ENCODE peak calls at places on chromosome 22, in five cellular contexts. P, X, T, L and S are unnamed samples.
A peak's percentile ranks its signal among the peaks of the same experiment; 100 is the strongest.

GRCh38 chr22:39471421-39472141 is 14.8 kb downstream of the MGAT3 start:
- DNase-seq in P (peak; percentile 51), T (peak; percentile 76), X (peak; percentile 80), L (no peak), S (no peak)

GRCh38 chr22:40218723-40219294 is 41.1 kb downstream of the TNRC6B start:
- DNase-seq in T (no peak), P (peak; percentile 31), X (no peak), L (no peak), S (no peak)

GRCh38 chr22:32628626-32629587 is 154.3 kb downstream of the FBXO7 start:
- DNase-seq in X (no peak), L (no peak), T (peak; percentile 80), P (peak; percentile 97), S (no peak)

GRCh38 chr22:36352775-36353507 is 34.8 kb downstream of the MYH9 start:
- DNase-seq in X (no peak), T (no peak), P (peak; percentile 95), L (no peak), S (no peak)

GRCh38 chr22:39243443-39244072 is 1.2 kb downstream of the PDGFB start:
- DNase-seq in L (no peak), X (peak; percentile 51), T (peak; percentile 40), P (no peak), S (no peak)

GRCh38 chr22:22818861-22819855 is 68.5 kb upstream of the IGLL5 start:
- DNase-seq in P (no peak), X (no peak), L (no peak), T (no peak), S (no peak)

GRCh38 chr22:41523464-41524221 is 20.6 kb downstream of the POLR3H start:
- DNase-seq in L (no peak), T (peak; percentile 72), X (peak; percentile 36), P (peak; percentile 89), S (no peak)

GRCh38 chr22:21650823-21651520 is 8.9 kb downstream of the SDF2L1 start:
- DNase-seq in L (no peak), P (no peak), T (no peak), X (peak; percentile 40), S (no peak)

GRCh38 chr22:49933236-49933921 is 14.9 kb downstream of the CRELD2 start:
- DNase-seq in T (no peak), L (no peak), X (no peak), P (no peak), S (no peak)

GRCh38 chr22:37023743-37024338 is 4.3 kb downstream of the MPST start:
- DNase-seq in L (no peak), T (no peak), P (no peak), X (no peak), S (no peak)

GRCh38 chr22:50507421-50507990 is at the start of gene LMF2:
- DNase-seq in L (no peak), T (peak; percentile 79), P (no peak), X (no peak), S (no peak)

GRCh38 chr22:24170189-24170588 is 11.1 kb upstream of the SUSD2 start:
- DNase-seq in P (no peak), T (no peak), L (no peak), X (no peak), S (no peak)

GRCh38 chr22:29427176-29427760 is 11.1 kb upstream of the RFPL1 start:
- DNase-seq in P (no peak), T (no peak), X (no peak), L (no peak), S (no peak)

GRCh38 chr22:32623943-32624342 is 149.3 kb downstream of the FBXO7 start:
- DNase-seq in X (no peak), L (no peak), T (peak; percentile 70), P (peak; percentile 98), S (no peak)

GRCh38 chr22:21977814-21978213 is 4.8 kb downstream of the TOP3B start:
- DNase-seq in T (no peak), L (no peak), P (no peak), X (no peak), S (no peak)

GRCh38 chr22:42299586-42300285 is 29.3 kb upstream of the TCF20 start:
- DNase-seq in T (no peak), X (peak; percentile 90), P (no peak), L (no peak), S (no peak)

GRCh38 chr22:39462443-39463147 is 5.8 kb downstream of the MGAT3 start:
- DNase-seq in X (peak; percentile 84), P (no peak), T (no peak), L (no peak), S (no peak)

GRCh38 chr22:50010676-50011446 is 1.7 kb downstream of the IL17REL start:
- DNase-seq in T (no peak), P (no peak), X (no peak), L (no peak), S (no peak)

GRCh38 chr22:40310081-40310770 is 36.1 kb upstream of the ADSL start:
- DNase-seq in P (peak; percentile 93), T (peak; percentile 76), L (no peak), X (peak; percentile 76), S (no peak)

GRCh38 chr22:41106122-41106968 is 14.0 kb downstream of the EP300 start:
- DNase-seq in T (peak; percentile 80), L (no peak), X (no peak), P (peak; percentile 33), S (no peak)

GRCh38 chr22:35460678-35461077 is 60.7 kb downstream of the MCM5 start:
- DNase-seq in L (no peak), T (no peak), X (no peak), P (no peak), S (no peak)

GRCh38 chr22:17429516-17429915 is 60.3 kb downstream of the CECR2 start:
- DNase-seq in L (no peak), T (no peak), X (no peak), P (no peak), S (no peak)

GRCh38 chr22:50713571-50714056 is 24.4 kb upstream of the ACR start:
- DNase-seq in T (no peak), P (no peak), X (no peak), L (no peak), S (no peak)

GRCh38 chr22:26777402-26777801 is 120.0 kb downstream of the MIAT start:
- DNase-seq in P (peak; percentile 5), T (peak; percentile 64), X (peak; percentile 88), L (peak; percentile 59), S (no peak)

GRCh38 chr22:28369849-28370248 is 309.8 kb downstream of the TTC28 start:
- DNase-seq in X (peak; percentile 27), P (no peak), T (no peak), L (no peak), S (no peak)

GRCh38 chr22:22955866-22956535 is 68.4 kb downstream of the IGLL5 start:
- DNase-seq in L (no peak), T (peak; percentile 47), X (peak; percentile 73), P (peak; percentile 61), S (peak; percentile 79)

GRCh38 chr22:19351604-19352003 is 60.1 kb upstream of the CLTCL1 start:
- DNase-seq in X (no peak), L (no peak), T (no peak), P (no peak), S (no peak)

GRCh38 chr22:46379301-46379930 is 43.9 kb downstream of the TRMU start:
- DNase-seq in T (no peak), L (no peak), X (no peak), P (no peak), S (no peak)

GRCh38 chr22:46378499-46379300 is 43.2 kb downstream of the TRMU start:
- DNase-seq in X (no peak), T (no peak), P (no peak), L (no peak), S (no peak)

GRCh38 chr22:46376908-46377565 is 41.5 kb downstream of the TRMU start:
- DNase-seq in T (no peak), P (no peak), X (no peak), L (no peak), S (no peak)

GRCh38 chr22:46376096-46376495 is 40.6 kb downstream of the TRMU start:
- DNase-seq in L (no peak), X (no peak), P (no peak), T (no peak), S (no peak)

DNA sequence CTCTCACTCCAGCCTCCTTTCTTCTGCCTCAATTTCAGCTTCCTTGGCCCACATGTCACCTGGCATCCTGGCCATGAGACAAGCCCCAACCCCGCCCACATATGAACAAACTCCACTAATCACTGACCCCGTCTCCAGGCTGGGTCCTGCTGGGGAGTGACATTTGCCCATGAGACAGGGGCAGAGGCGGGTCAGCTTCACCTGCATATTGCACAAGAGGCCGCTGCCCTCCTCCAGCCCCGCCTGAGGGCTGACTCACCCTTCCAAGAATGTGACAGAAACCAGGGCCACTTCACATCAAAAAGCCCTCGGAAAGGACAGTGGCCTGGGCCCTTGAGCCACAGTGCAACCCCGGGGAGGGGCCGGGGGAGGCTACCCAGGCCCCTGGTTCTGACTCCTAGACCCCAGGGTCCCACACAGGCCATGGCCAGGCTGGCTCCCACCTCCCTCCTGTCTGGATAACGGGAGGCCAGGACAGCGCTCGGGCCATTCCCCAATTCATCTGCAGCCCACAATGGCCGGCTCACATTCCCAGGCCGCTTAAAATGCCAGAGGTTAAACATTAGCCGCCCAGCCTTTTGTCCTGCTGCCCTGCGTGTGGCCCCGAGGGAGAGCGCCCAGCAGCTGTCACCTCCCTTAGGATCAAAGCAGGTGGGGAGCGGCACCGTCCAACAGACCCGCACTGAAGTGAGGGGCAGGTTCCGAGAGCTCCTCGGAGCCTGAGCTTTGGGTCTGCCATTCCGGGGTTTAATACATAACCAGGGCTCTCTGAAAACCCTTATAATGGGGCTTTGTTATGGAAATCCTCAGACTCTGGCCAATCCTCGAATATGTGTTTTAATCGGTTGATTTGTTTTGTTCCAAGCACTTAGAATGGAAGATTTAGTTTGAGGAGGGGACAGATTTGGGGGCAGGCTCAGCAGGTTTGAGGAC is 42.3 kb downstream of the TRMU start:
- DNase-seq in X (peak; percentile 92), L (peak; percentile 27), P (no peak), T (peak; percentile 42), S (peak; percentile 88)
- H3K4me3 ChIP-seq in X (no peak overlapping the region), L (no peak overlapping the region), P (no peak overlapping the region), T (no peak overlapping the region), S (no peak overlapping the region)

GRCh38 chr22:46557736-46558480 is 20.5 kb upstream of the CELSR1 start:
- DNase-seq in T (no peak), L (no peak), P (no peak), X (no peak), S (no peak)
- H2BK15ac ChIP-seq in T (no peak overlapping the region), L (no peak overlapping the region), P (no peak overlapping the region), X (no peak overlapping the region), S (no peak overlapping the region)

DNA sequence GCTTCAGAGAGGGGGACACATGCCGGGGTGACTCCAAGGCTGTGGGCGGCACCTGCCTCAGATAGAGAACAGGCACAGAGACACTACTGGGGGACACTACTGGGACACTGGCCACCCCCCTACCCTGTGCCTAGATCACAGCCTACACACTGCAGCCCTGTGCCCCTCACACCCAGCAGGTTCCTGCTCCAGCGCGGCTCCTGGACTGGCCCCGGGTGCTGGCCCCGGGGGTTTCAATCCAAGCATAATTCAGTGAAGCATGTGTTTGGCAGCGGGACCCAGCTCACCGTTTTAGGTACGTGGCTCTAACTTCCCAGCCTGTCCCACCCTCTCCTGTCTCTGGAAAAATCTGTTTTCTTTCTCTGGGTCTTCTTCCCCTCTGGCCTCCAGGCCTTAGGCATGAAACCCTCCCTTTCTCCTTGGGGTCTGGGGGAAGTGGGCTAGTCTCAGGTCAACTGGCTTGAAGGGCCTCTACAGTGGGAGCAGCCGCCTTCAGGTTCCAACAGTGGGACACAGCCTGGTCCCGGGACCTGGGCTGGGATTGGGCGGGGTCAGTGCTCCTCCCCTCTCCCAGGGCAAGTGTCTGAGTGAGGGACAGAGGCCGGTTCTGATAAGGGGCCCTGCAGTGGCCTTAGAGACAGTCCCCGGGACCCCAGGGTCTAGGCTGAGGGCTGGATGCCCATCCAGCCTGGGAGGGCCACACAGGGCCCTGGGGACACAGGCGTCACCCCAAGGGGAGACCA is 98.8 kb downstream of the CRYBB2 start:
- DNase-seq in T (no peak), L (no peak), X (no peak), P (no peak), S (no peak)
- H3K27ac ChIP-seq in T (no peak overlapping the region), L (no peak overlapping the region), X (no peak overlapping the region), P (no peak overlapping the region), S (no peak overlapping the region)

GRCh38 chr22:31036671-31037550 is 44.2 kb upstream of the SMTN start:
- DNase-seq in P (peak; percentile 53), L (no peak), X (no peak), T (peak; percentile 50), S (no peak)
- H3K4me3 ChIP-seq in P (peak overlapping the region; percentile 13), L (no peak overlapping the region), X (no peak overlapping the region), T (no peak overlapping the region), S (no peak overlapping the region)